ENCODE peak calls at places on chromosome 16, in eight cellular contexts. K is PC-9; F is NCI-H2107; B is fibroblast of pulmonary artery; N is CD8-positive, alpha-beta memory T cell; L is AG04450; S is activated T-helper 1 cell treated with anti-CD3 and anti-CD28 coated beads, Interleukin-12 subunit alpha, Interleukin-12 subunit beta, Interleukin-2, Interleukin-4 antibody, amounts not matched to agents 30 ng/mL and 10 ng/mL and 1 ng/mL, durations not matched to agents 14 hours and 24 hours and 36 hours; D is SK-N-SH. R is an unnamed sample.

GRCh38 chr16:21264226-21265036 is 13.7 kb downstream of the CRYM start:
- DNase-seq in N (no peak), F (no peak), B (no peak), S (no peak), L (no peak), D (no peak), K (no peak), R (no peak)

GRCh38 chr16:66486773-66487579 is 59.9 kb downstream of the BEAN1 start:
- DNase-seq in D (peak), B (peak), N (no peak), S (no peak), K (peak), F (no peak), L (peak), R (no peak)

GRCh38 chr16:89120921-89121351 is 27.3 kb downstream of the ACSF3 start:
- DNase-seq in D (no peak), L (no peak), K (no peak), F (no peak), S (no peak), N (no peak), B (no peak), R (no peak)

GRCh38 chr16:54325616-54326265 is 39.2 kb upstream of the IRX3 start:
- DNase-seq in B (no peak), K (no peak), D (no peak), F (no peak), S (no peak), L (no peak), N (no peak), R (no peak)

GRCh38 chr16:57187508-57187854 is 1.4 kb downstream of the RSPRY1 start:
- DNase-seq in N (peak), D (no peak), L (no peak), F (no peak), K (no peak), B (no peak), S (no peak), R (no peak)

GRCh38 chr16:72858611-72859493 is 189.1 kb downstream of the ZFHX3 start:
- DNase-seq in B (peak), S (no peak), F (no peak), D (peak), L (no peak), N (no peak), K (no peak), R (no peak)

GRCh38 chr16:56631832-56632159 is 663 bp upstream of the MT1M start:
- DNase-seq in B (no peak), S (no peak), K (no peak), L (no peak), F (no peak), N (no peak), D (no peak), R (no peak)

GRCh38 chr16:68839831-68840230 is 3.5 kb upstream of the TANGO6 start:
- DNase-seq in F (no peak), K (no peak), D (no peak), N (no peak), B (no peak), L (no peak), S (no peak), R (no peak)

GRCh38 chr16:67537270-67537635 is 8.6 kb downstream of the RIPOR1 start:
- DNase-seq in B (peak), L (no peak), D (peak), F (no peak), N (peak), S (peak), K (peak), R (no peak)

GRCh38 chr16:89187337-89188063 is 12.8 kb downstream of the SLC22A31 start:
- DNase-seq in S (no peak), F (no peak), K (peak), N (peak), B (peak), D (no peak), L (no peak), R (no peak)

GRCh38 chr16:65119905-65120341 is 1.9 kb downstream of the CDH11 start:
- DNase-seq in S (no peak), K (no peak), B (peak), D (no peak), L (no peak), F (no peak), N (no peak), R (no peak)

GRCh38 chr16:63361032-63361624 is 1324.9 kb upstream of the CDH8 start:
- DNase-seq in D (peak), N (no peak), K (no peak), F (no peak), S (no peak), B (peak), L (peak), R (no peak)

GRCh38 chr16:77171750-77172635 is 19.0 kb upstream of the MON1B start:
- DNase-seq in B (peak), S (no peak), N (no peak), F (peak), K (peak), L (peak), D (peak), R (peak)

GRCh38 chr16:70608516-70608915 is 37.8 kb upstream of the IL34 start:
- DNase-seq in N (no peak), L (no peak), K (peak), S (no peak), F (no peak), D (no peak), B (no peak), R (no peak)

GRCh38 chr16:4136229-4136813 is 20.1 kb upstream of the ADCY9 start:
- DNase-seq in K (peak), D (no peak), N (no peak), L (no peak), B (no peak), S (no peak), F (no peak), R (no peak)

GRCh38 chr16:75306102-75306762 is 54.8 kb upstream of the BCAR1 start:
- DNase-seq in S (no peak), L (no peak), B (no peak), F (no peak), N (no peak), K (no peak), D (no peak), R (no peak)

GRCh38 chr16:85316321-85316919 is 204.1 kb upstream of the CIBAR2 start:
- DNase-seq in B (peak), L (no peak), F (no peak), S (peak), N (no peak), D (peak), K (peak), R (no peak)

GRCh38 chr16:9134739-9135138 is 43.3 kb downstream of the HAPSTR1 start:
- DNase-seq in F (peak), L (no peak), K (peak), D (peak), N (peak), B (peak), S (peak), R (peak)

GRCh38 chr16:16009396-16009795 is 60.0 kb downstream of the ABCC1 start:
- DNase-seq in B (no peak), S (no peak), D (no peak), K (no peak), N (no peak), L (no peak), F (no peak), R (no peak)